ENCODE peak calls at places on chromosomes 1 and 21, in nine cellular contexts. One of them, this sample, is unnamed. For H3K36me3, the result is how much of the 10 kb centered on the place peaks cover.

GRCh38 chr1:202144510-202145324 is at the start of gene ARL8A:
- DNase-seq in PC-9: peak
- DNase-seq in adrenal gland: no peak
- DNase-seq in lower lobe of right lung: peak
- DNase-seq in transverse colon: peak
- DNase-seq in SK-N-SH: peak
- DNase-seq in breast epithelium: peak
- DNase-seq in mucosa of descending colon: peak
- DNase-seq in fibroblast of lung: peak
- DNase-seq in this sample: peak

GRCh38 chr1:42335809-42336518 is 929 bp upstream of the FOXJ3 start:
- DNase-seq in breast epithelium: no peak
- DNase-seq in fibroblast of lung: peak
- DNase-seq in SK-N-SH: no peak
- DNase-seq in lower lobe of right lung: no peak
- DNase-seq in PC-9: no peak
- DNase-seq in transverse colon: no peak
- DNase-seq in mucosa of descending colon: no peak
- DNase-seq in adrenal gland: peak
- DNase-seq in this sample: no peak

GRCh38 chr1:201552941-201553341 is 14.0 kb downstream of the NAV1 start:
- DNase-seq in adrenal gland: no peak
- DNase-seq in breast epithelium: no peak
- DNase-seq in fibroblast of lung: peak
- DNase-seq in SK-N-SH: peak
- DNase-seq in mucosa of descending colon: no peak
- DNase-seq in transverse colon: no peak
- DNase-seq in PC-9: no peak
- DNase-seq in lower lobe of right lung: peak
- DNase-seq in this sample: no peak

GRCh38 chr1:235011064-235011598 is 117.5 kb downstream of the TOMM20 start:
- DNase-seq in breast epithelium: no peak
- DNase-seq in SK-N-SH: no peak
- DNase-seq in lower lobe of right lung: no peak
- DNase-seq in PC-9: no peak
- DNase-seq in transverse colon: no peak
- DNase-seq in mucosa of descending colon: no peak
- DNase-seq in adrenal gland: no peak
- DNase-seq in fibroblast of lung: no peak
- DNase-seq in this sample: no peak

GRCh38 chr1:235275223-235275622 is 52.8 kb downstream of the ARID4B start:
- DNase-seq in breast epithelium: no peak
- DNase-seq in adrenal gland: no peak
- DNase-seq in transverse colon: no peak
- DNase-seq in fibroblast of lung: no peak
- DNase-seq in mucosa of descending colon: no peak
- DNase-seq in SK-N-SH: no peak
- DNase-seq in PC-9: no peak
- DNase-seq in lower lobe of right lung: no peak
- DNase-seq in this sample: no peak

GRCh38 chr1:24969616-24970398 is 39.7 kb upstream of the RUNX3 start:
- DNase-seq in SK-N-SH: no peak
- DNase-seq in breast epithelium: no peak
- DNase-seq in PC-9: no peak
- DNase-seq in adrenal gland: no peak
- DNase-seq in fibroblast of lung: no peak
- DNase-seq in mucosa of descending colon: no peak
- DNase-seq in transverse colon: no peak
- DNase-seq in lower lobe of right lung: no peak
- DNase-seq in this sample: peak

GRCh38 chr21:42456457-42456856 is 39.6 kb downstream of the RSPH1 start:
- DNase-seq in lower lobe of right lung: no peak
- DNase-seq in breast epithelium: no peak
- DNase-seq in mucosa of descending colon: no peak
- DNase-seq in PC-9: no peak
- DNase-seq in SK-N-SH: no peak
- DNase-seq in transverse colon: peak
- DNase-seq in fibroblast of lung: no peak
- DNase-seq in adrenal gland: no peak
- DNase-seq in this sample: no peak

GRCh38 chr1:38094711-38095336 is 48.2 kb upstream of the POU3F1 start:
- DNase-seq in transverse colon: no peak
- DNase-seq in lower lobe of right lung: no peak
- DNase-seq in SK-N-SH: no peak
- DNase-seq in mucosa of descending colon: no peak
- DNase-seq in breast epithelium: no peak
- DNase-seq in adrenal gland: no peak
- DNase-seq in PC-9: no peak
- DNase-seq in fibroblast of lung: no peak
- DNase-seq in this sample: no peak

GRCh38 chr1:117142200-117142599 is 20.7 kb upstream of the TRIM45 start:
- DNase-seq in mucosa of descending colon: no peak
- DNase-seq in lower lobe of right lung: no peak
- DNase-seq in breast epithelium: no peak
- DNase-seq in fibroblast of lung: peak
- DNase-seq in SK-N-SH: peak
- DNase-seq in transverse colon: no peak
- DNase-seq in adrenal gland: no peak
- DNase-seq in PC-9: no peak
- DNase-seq in this sample: no peak

GRCh38 chr1:43473463-43473862 is 19.7 kb upstream of the HYI start:
- DNase-seq in mucosa of descending colon: no peak
- DNase-seq in lower lobe of right lung: no peak
- DNase-seq in fibroblast of lung: peak
- DNase-seq in breast epithelium: no peak
- DNase-seq in SK-N-SH: no peak
- DNase-seq in transverse colon: no peak
- DNase-seq in adrenal gland: no peak
- DNase-seq in PC-9: no peak
- DNase-seq in this sample: no peak

GRCh38 chr1:206854401-206855129 is 10.9 kb upstream of the IL20 start:
- DNase-seq in SK-N-SH: no peak
- DNase-seq in breast epithelium: no peak
- DNase-seq in adrenal gland: no peak
- DNase-seq in mucosa of descending colon: no peak
- DNase-seq in PC-9: no peak
- DNase-seq in fibroblast of lung: peak
- DNase-seq in lower lobe of right lung: no peak
- DNase-seq in transverse colon: no peak
- DNase-seq in this sample: no peak

GRCh38 chr1:224054012-224054411 is 59.9 kb upstream of the FBXO28 start:
- DNase-seq in adrenal gland: no peak
- DNase-seq in SK-N-SH: no peak
- DNase-seq in breast epithelium: no peak
- DNase-seq in lower lobe of right lung: no peak
- DNase-seq in mucosa of descending colon: no peak
- DNase-seq in transverse colon: no peak
- DNase-seq in fibroblast of lung: no peak
- DNase-seq in PC-9: no peak
- DNase-seq in this sample: no peak

GRCh38 chr1:101653482-101653946 is 343.2 kb downstream of the OLFM3 start:
- DNase-seq in fibroblast of lung: no peak
- DNase-seq in mucosa of descending colon: peak
- DNase-seq in breast epithelium: no peak
- DNase-seq in PC-9: no peak
- DNase-seq in transverse colon: peak
- DNase-seq in SK-N-SH: no peak
- DNase-seq in lower lobe of right lung: no peak
- DNase-seq in adrenal gland: no peak
- DNase-seq in this sample: peak

GRCh38 chr21:15534450-15534886 is 195.3 kb upstream of the USP25 start:
- DNase-seq in lower lobe of right lung: no peak
- DNase-seq in mucosa of descending colon: no peak
- DNase-seq in transverse colon: no peak
- DNase-seq in fibroblast of lung: no peak
- DNase-seq in breast epithelium: no peak
- DNase-seq in adrenal gland: no peak
- DNase-seq in PC-9: no peak
- DNase-seq in SK-N-SH: no peak
- DNase-seq in this sample: no peak

GRCh38 chr1:14350197-14350596 is 248.3 kb upstream of the KAZN start:
- DNase-seq in mucosa of descending colon: peak
- DNase-seq in lower lobe of right lung: no peak
- DNase-seq in SK-N-SH: no peak
- DNase-seq in transverse colon: peak
- DNase-seq in breast epithelium: no peak
- DNase-seq in PC-9: no peak
- DNase-seq in fibroblast of lung: no peak
- DNase-seq in adrenal gland: no peak
- DNase-seq in this sample: no peak

GRCh38 chr1:150967936-150968335 is 6.7 kb downstream of the CERS2 start:
- DNase-seq in adrenal gland: no peak
- DNase-seq in mucosa of descending colon: no peak
- DNase-seq in PC-9: no peak
- DNase-seq in breast epithelium: no peak
- DNase-seq in transverse colon: no peak
- DNase-seq in fibroblast of lung: no peak
- DNase-seq in lower lobe of right lung: no peak
- DNase-seq in SK-N-SH: no peak
- DNase-seq in this sample: peak

GRCh38 chr1:150970818-150971582 is 3.6 kb downstream of the CERS2 start:
- DNase-seq in adrenal gland: peak
- DNase-seq in lower lobe of right lung: peak
- DNase-seq in transverse colon: peak
- DNase-seq in SK-N-SH: no peak
- DNase-seq in PC-9: no peak
- DNase-seq in fibroblast of lung: no peak
- DNase-seq in mucosa of descending colon: peak
- DNase-seq in breast epithelium: peak
- DNase-seq in this sample: peak

GRCh38 chr1:150971583-150972416 is 2.8 kb downstream of the CERS2 start:
- DNase-seq in lower lobe of right lung: no peak
- DNase-seq in transverse colon: no peak
- DNase-seq in adrenal gland: peak
- DNase-seq in PC-9: no peak
- DNase-seq in breast epithelium: no peak
- DNase-seq in SK-N-SH: peak
- DNase-seq in fibroblast of lung: no peak
- DNase-seq in mucosa of descending colon: no peak
- DNase-seq in this sample: peak

GRCh38 chr1:150966011-150966410 is 8.6 kb downstream of the CERS2 start:
- DNase-seq in breast epithelium: no peak
- DNase-seq in SK-N-SH: no peak
- DNase-seq in adrenal gland: no peak
- DNase-seq in mucosa of descending colon: no peak
- DNase-seq in fibroblast of lung: no peak
- DNase-seq in PC-9: no peak
- DNase-seq in transverse colon: no peak
- DNase-seq in lower lobe of right lung: no peak
- DNase-seq in this sample: peak

DNA sequence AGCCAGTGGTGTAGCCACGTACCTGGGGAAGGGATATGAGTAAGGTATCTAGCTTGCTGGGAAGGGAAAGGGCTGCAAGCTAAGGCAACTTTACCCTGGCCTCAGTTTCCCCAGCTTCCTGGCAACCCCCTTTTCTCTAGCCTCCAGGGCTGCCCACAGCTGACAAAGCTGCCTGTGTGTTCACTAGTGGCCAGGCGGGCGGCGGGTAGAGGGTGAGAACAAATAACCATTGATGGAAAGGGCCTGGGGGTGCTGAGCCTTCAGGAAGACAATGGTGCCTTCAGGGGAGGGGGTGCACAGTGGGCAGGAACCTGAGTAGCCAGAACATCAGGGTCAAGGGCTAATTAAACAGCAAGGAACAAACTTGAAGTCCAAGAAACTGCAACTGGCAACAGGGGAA is 6.1 kb downstream of the CERS2 start:
- DNase-seq in fibroblast of lung: no peak
- DNase-seq in transverse colon: no peak
- DNase-seq in breast epithelium: no peak
- DNase-seq in SK-N-SH: no peak
- DNase-seq in lower lobe of right lung: no peak
- DNase-seq in PC-9: no peak
- DNase-seq in mucosa of descending colon: no peak
- DNase-seq in adrenal gland: no peak
- DNase-seq in this sample: no peak
- H3K36me3 ChIP-seq in fibroblast of lung: under half
- H3K36me3 ChIP-seq in transverse colon: under half
- H3K36me3 ChIP-seq in breast epithelium: under half
- H3K36me3 ChIP-seq in SK-N-SH: under half
- H3K36me3 ChIP-seq in lower lobe of right lung: half or more
- H3K36me3 ChIP-seq in PC-9: under half
- H3K36me3 ChIP-seq in mucosa of descending colon: under half
- H3K36me3 ChIP-seq in adrenal gland: half or more
- H3K36me3 ChIP-seq in this sample: under half

DNA sequence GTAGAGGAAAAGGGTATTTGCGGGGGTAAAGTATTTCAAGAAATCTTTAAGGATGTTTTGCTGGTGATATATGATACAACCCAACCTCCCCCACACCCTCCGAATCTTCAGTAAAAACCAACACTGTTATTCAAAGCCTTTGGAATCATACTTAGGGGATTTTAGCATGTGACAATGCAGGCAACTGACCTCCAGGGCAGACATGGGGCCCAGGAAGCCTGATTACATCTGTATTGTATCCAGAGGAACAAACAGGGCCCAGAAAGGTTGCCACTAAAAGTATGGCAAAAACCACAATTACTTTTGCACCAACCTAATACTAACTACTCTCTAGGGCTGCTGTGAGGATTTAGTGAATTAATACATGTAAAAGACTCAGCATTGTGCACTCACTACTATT is 43.9 kb upstream of the CNN3 start:
- DNase-seq in PC-9: no peak
- DNase-seq in transverse colon: no peak
- DNase-seq in fibroblast of lung: no peak
- DNase-seq in breast epithelium: no peak
- DNase-seq in mucosa of descending colon: no peak
- DNase-seq in lower lobe of right lung: no peak
- DNase-seq in SK-N-SH: peak
- DNase-seq in adrenal gland: no peak
- DNase-seq in this sample: peak
- H3K4me3 ChIP-seq in PC-9: no peak
- H3K4me3 ChIP-seq in transverse colon: no peak
- H3K4me3 ChIP-seq in fibroblast of lung: no peak
- H3K4me3 ChIP-seq in breast epithelium: no peak
- H3K4me3 ChIP-seq in mucosa of descending colon: no peak
- H3K4me3 ChIP-seq in lower lobe of right lung: no peak
- H3K4me3 ChIP-seq in SK-N-SH: no peak
- H3K4me3 ChIP-seq in adrenal gland: no peak
- H3K4me3 ChIP-seq in this sample: no peak

GRCh38 chr1:204434116-204434755 is 22.6 kb upstream of the PPP1R15B start:
- DNase-seq in fibroblast of lung: no peak
- DNase-seq in SK-N-SH: no peak
- DNase-seq in breast epithelium: no peak
- DNase-seq in transverse colon: no peak
- DNase-seq in PC-9: no peak
- DNase-seq in lower lobe of right lung: no peak
- DNase-seq in adrenal gland: no peak
- DNase-seq in mucosa of descending colon: no peak
- DNase-seq in this sample: no peak
- H3K36me3 ChIP-seq in fibroblast of lung: under half
- H3K36me3 ChIP-seq in SK-N-SH: under half
- H3K36me3 ChIP-seq in breast epithelium: under half
- H3K36me3 ChIP-seq in transverse colon: under half
- H3K36me3 ChIP-seq in PC-9: half or more
- H3K36me3 ChIP-seq in lower lobe of right lung: half or more
- H3K36me3 ChIP-seq in adrenal gland: under half
- H3K36me3 ChIP-seq in mucosa of descending colon: under half
- H3K36me3 ChIP-seq in this sample: under half

DNA sequence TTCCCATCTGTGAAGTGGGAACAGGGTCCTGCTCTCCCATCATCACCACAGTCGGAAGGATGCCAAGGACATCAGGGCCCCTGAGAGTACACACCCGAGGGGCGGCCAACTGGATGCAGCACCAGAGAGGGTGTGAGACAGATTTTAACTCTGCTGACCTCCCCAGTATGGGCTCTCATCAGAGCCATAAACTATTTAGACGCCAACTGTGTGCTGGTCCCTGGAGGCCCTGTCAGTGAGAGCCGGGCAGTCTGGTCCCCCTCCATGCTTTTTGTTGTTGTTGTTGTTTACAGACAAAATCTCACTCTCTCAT is 1.7 kb downstream of the FGR start:
- DNase-seq in lower lobe of right lung: no peak
- DNase-seq in mucosa of descending colon: no peak
- DNase-seq in breast epithelium: no peak
- DNase-seq in adrenal gland: no peak
- DNase-seq in fibroblast of lung: no peak
- DNase-seq in transverse colon: no peak
- DNase-seq in PC-9: no peak
- DNase-seq in SK-N-SH: no peak
- DNase-seq in this sample: no peak
- H3K4me3 ChIP-seq in lower lobe of right lung: peak
- H3K4me3 ChIP-seq in mucosa of descending colon: no peak
- H3K4me3 ChIP-seq in breast epithelium: no peak
- H3K4me3 ChIP-seq in adrenal gland: no peak
- H3K4me3 ChIP-seq in fibroblast of lung: no peak
- H3K4me3 ChIP-seq in transverse colon: no peak
- H3K4me3 ChIP-seq in PC-9: no peak
- H3K4me3 ChIP-seq in SK-N-SH: no peak
- H3K4me3 ChIP-seq in this sample: no peak